ENCODE peak calls at places on chromosomes 16 and 17, in seven cellular contexts. V is CD8-positive, alpha-beta T cell; B is OCI-LY7; H is fibroblast of lung; X is GM23338; M is mesenchymal stem cell; R is cardiac muscle cell. E is an unnamed sample.

GRCh38 chr17:73007447-73007846 is 85.0 kb downstream of the SLC39A11 start:
- DNase-seq in V (no peak), B (no peak), H (peak; percentile 70), X (no peak), M (no peak), R (peak; percentile 54), E (no peak)

GRCh38 chr16:77191259-77191969 is 424 bp downstream of the MON1B start:
- DNase-seq in V (peak; percentile 15), B (peak; percentile 49), H (no peak), X (no peak), M (peak; percentile 30), R (peak; percentile 13), E (no peak)

GRCh38 chr16:21637032-21637968 is 15.1 kb downstream of the IGSF6 start:
- DNase-seq in V (no peak), B (no peak), H (no peak), X (no peak), M (no peak), R (no peak), E (no peak)

GRCh38 chr16:72837846-72838661 is 209.9 kb downstream of the ZFHX3 start:
- DNase-seq in V (no peak), B (no peak), H (peak; percentile 44), X (peak; percentile 58), M (peak; percentile 50), R (no peak), E (no peak)

GRCh38 chr16:48912360-48912759 is 302.4 kb upstream of the N4BP1 start:
- DNase-seq in V (no peak), B (peak; percentile 4), H (no peak), X (peak; percentile 48), M (no peak), R (no peak), E (no peak)

GRCh38 chr16:81324808-81325207 is 10.0 kb downstream of the GAN start:
- DNase-seq in V (no peak), B (no peak), H (no peak), X (no peak), M (no peak), R (no peak), E (no peak)

GRCh38 chr17:75352079-75352569 is 53.4 kb downstream of the GRB2 start:
- DNase-seq in V (no peak), B (peak; percentile 68), H (peak; percentile 44), X (peak; percentile 78), M (no peak), R (no peak), E (no peak)

GRCh38 chr17:82315703-82316358 is 1.6 kb downstream of the CD7 start:
- DNase-seq in V (peak; percentile 46), B (no peak), H (no peak), X (peak; percentile 48), M (no peak), R (no peak), E (no peak)

GRCh38 chr16:58025351-58026138 is at the start of gene MMP15:
- DNase-seq in V (peak; percentile 39), B (peak; percentile 51), H (peak; percentile 69), X (peak; percentile 99), M (peak; percentile 68), R (peak; percentile 70), E (peak; percentile 28)

GRCh38 chr17:12113156-12113555 is 92.5 kb downstream of the MAP2K4 start:
- DNase-seq in V (no peak), B (no peak), H (no peak), X (no peak), M (no peak), R (no peak), E (no peak)

GRCh38 chr17:63476494-63476856 is 386 bp upstream of the ACE start:
- DNase-seq in V (no peak), B (peak; percentile 22), H (peak; percentile 22), X (peak; percentile 72), M (peak; percentile 31), R (peak; percentile 38), E (no peak)

GRCh38 chr17:55668581-55668980 is 54.1 kb downstream of the TMEM100 start:
- DNase-seq in V (no peak), B (no peak), H (no peak), X (no peak), M (no peak), R (no peak), E (no peak)

GRCh38 chr16:2776500-2777139 is 460 bp downstream of the ELOB start:
- DNase-seq in V (peak; percentile 12), B (peak; percentile 57), H (no peak), X (peak; percentile 48), M (peak; percentile 31), R (no peak), E (no peak)

GRCh38 chr17:73292031-73292531 is 19.7 kb downstream of the CDC42EP4 start:
- DNase-seq in V (no peak), B (no peak), H (peak; percentile 85), X (no peak), M (peak; percentile 86), R (peak; percentile 45), E (peak; percentile 62)

GRCh38 chr17:29125651-29126050 is 54.5 kb downstream of the MYO18A start:
- DNase-seq in V (no peak), B (no peak), H (no peak), X (no peak), M (no peak), R (no peak), E (no peak)

GRCh38 chr17:72151565-72152391 is 31.0 kb downstream of the SOX9 start:
- DNase-seq in V (no peak), B (no peak), H (peak; percentile 92), X (peak; percentile 62), M (peak; percentile 66), R (peak; percentile 88), E (peak; percentile 80)

GRCh38 chr17:58783380-58783779 is 27.7 kb downstream of the PPM1E start:
- DNase-seq in V (no peak), B (no peak), H (peak; percentile 4), X (no peak), M (no peak), R (peak; percentile 3), E (no peak)

GRCh38 chr17:40190197-40191021 is 13.1 kb downstream of the RAPGEFL1 start:
- DNase-seq in V (no peak), B (peak; percentile 64), H (no peak), X (peak; percentile 84), M (peak; percentile 42), R (no peak), E (no peak)

GRCh38 chr16:85329999-85330693 is 217.9 kb upstream of the CIBAR2 start:
- DNase-seq in V (no peak), B (peak; percentile 14), H (no peak), X (no peak), M (no peak), R (no peak), E (no peak)

GRCh38 chr16:85329059-85329812 is 217.0 kb upstream of the CIBAR2 start:
- DNase-seq in V (no peak), B (no peak), H (peak; percentile 70), X (peak; percentile 80), M (peak; percentile 82), R (peak; percentile 38), E (peak; percentile 54)

GRCh38 chr16:85331685-85332084 is 219.4 kb upstream of the CIBAR2 start:
- DNase-seq in V (no peak), B (no peak), H (no peak), X (no peak), M (no peak), R (no peak), E (no peak)

GRCh38 chr16:85332175-85332574 is 219.9 kb upstream of the CIBAR2 start:
- DNase-seq in V (no peak), B (no peak), H (no peak), X (peak; percentile 88), M (no peak), R (no peak), E (no peak)

DNA sequence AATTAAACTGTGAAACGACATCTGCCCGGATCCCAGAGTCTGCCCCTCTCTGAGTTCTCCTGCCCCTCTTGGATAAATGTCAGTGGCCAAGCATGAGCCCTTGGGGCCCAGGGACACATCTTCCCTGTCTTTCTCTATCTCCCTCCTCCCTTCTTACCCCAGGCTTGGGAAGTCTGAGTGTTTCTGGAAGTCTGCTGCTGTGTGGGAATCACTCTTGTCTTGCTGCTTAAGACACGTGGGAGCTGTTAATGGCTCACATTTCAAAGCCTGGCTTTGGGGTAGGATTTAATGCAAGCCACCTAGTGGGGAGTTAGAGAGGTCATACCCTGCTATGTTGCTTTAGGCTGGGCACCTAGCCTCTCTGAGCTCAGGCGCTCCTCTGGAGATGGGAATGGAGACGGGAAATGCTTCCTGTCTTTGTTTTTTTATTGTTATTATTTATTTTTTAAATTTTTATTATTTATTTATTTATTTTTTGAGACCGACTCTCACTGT is 218.5 kb upstream of the CIBAR2 start:
- DNase-seq in V (no peak), B (peak; percentile 87), H (peak; percentile 88), X (peak; percentile 96), M (peak; percentile 97), R (peak; percentile 91), E (peak; percentile 72)
- H3K4me3 ChIP-seq in V (no peak overlapping the region), B (no peak overlapping the region), H (no peak overlapping the region), X (peak overlapping the region; percentile 52), M (no peak overlapping the region), R (no peak overlapping the region), E (no peak overlapping the region)

DNA sequence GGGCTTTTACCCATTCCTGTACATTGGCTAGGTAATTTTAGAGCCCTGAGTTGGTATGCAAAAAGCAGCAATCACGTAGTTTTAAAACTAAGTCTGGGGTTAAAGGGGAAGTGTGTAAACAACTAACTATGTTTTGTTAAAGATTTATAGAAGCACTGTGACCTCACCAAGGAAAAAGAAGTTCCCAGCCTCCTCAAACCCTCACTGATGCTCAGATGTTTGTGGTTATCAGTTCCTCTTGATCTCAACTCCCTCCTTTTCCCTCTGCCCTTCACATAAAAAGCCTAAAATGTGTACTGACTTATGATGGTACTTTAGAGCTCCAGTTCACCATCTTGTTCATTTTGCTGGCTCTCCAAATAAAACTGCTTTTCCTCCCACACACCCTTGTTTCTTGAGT is 119.9 kb upstream of the IRX6 start:
- DNase-seq in V (no peak), B (no peak), H (no peak), X (no peak), M (no peak), R (no peak), E (no peak)
- H3K27ac ChIP-seq in V (no peak overlapping the region), B (no peak overlapping the region), H (no peak overlapping the region), X (no peak overlapping the region), M (no peak overlapping the region), R (no peak overlapping the region), E (no peak overlapping the region)

GRCh38 chr17:32161029-32161428 is 18.7 kb downstream of the RHOT1 start:
- DNase-seq in V (no peak), B (no peak), H (peak; percentile 88), X (no peak), M (no peak), R (peak; percentile 50), E (peak; percentile 88)
- H3K4me3 ChIP-seq in V (no peak overlapping the region), B (no peak overlapping the region), H (no peak overlapping the region), X (no peak overlapping the region), M (no peak overlapping the region), R (no peak overlapping the region), E (no peak overlapping the region)

DNA sequence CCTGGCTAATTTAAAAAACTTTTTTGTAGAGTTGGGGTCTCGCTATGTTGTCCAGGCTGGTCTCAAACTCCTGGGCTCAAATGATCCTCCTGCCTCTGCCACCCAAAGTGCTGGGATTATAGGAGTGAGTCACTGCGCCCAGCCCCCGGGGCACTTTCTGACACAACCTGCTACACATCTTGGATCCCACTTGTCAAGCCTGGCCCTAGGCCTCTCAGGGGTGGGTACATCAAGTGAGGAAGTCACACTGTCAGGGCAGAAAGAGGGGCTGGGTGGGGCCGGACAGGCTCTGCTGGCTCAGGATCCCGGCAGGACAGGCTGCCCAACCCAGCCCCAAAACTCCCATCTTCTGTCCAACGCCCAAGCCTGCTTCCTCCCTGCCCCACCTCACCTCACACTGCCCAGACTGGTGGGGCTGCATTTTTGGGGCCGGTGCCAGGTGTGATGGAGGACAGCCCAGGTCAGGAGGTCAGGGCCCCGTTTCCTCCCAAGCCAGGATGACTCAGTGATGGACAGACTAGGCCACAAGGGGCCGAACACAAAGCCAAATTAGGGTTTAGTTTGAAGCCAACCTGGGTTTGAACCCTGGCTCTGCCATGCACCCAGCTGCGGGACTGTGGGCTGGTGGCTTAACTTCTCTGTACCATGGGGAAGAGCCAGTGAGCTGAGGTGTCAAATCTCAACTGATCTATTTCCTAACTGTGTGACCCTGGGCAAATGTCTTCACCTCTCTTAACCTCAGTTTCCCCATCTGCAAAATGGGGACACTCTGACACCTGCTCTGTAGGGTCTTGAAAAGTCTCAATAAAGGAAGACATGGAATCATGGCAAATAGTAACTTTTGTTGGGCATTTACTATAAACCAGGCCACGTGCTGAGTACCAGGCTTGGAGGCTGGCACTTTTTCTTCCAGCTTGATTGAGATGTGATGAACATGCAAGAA is 8.9 kb upstream of the PPL start:
- DNase-seq in V (no peak), B (no peak), H (no peak), X (no peak), M (peak; percentile 62), R (no peak), E (no peak)
- H3K27ac ChIP-seq in V (no peak overlapping the region), B (no peak overlapping the region), H (no peak overlapping the region), X (no peak overlapping the region), M (peak overlapping the region; percentile 67), R (no peak overlapping the region), E (no peak overlapping the region)